ENCODE peak calls at places on chromosomes 5 and 9, in nine cellular contexts. T, C, D, Z, H, Q, J, U and M are unnamed samples.

GRCh38 chr9:124259273-124260078 is 1.7 kb downstream of the NEK6 start:
- DNase-seq in T (no peak), C (no peak), D (peak; percentile 94), Z (no peak), H (peak; percentile 53), Q (peak; percentile 76), J (peak; percentile 83), U (peak; percentile 81), M (no peak)

GRCh38 chr5:170483701-170484458 is 19.9 kb upstream of the KCNIP1 start:
- DNase-seq in T (no peak), C (no peak), D (peak; percentile 40), Z (no peak), H (no peak), Q (peak; percentile 74), J (no peak), U (no peak), M (no peak)

GRCh38 chr9:115548826-115549225 is 430.9 kb upstream of the TNC start:
- DNase-seq in T (peak; percentile 9), C (no peak), D (peak; percentile 24), Z (no peak), H (no peak), Q (no peak), J (no peak), U (no peak), M (no peak)

GRCh38 chr9:13904746-13905145 is 409.2 kb downstream of the NFIB start:
- DNase-seq in T (no peak), C (no peak), D (no peak), Z (no peak), H (no peak), Q (no peak), J (no peak), U (no peak), M (no peak)

GRCh38 chr5:72485366-72486052 is 21.7 kb downstream of the ZNF366 start:
- DNase-seq in T (no peak), C (no peak), D (no peak), Z (no peak), H (peak; percentile 15), Q (no peak), J (no peak), U (no peak), M (no peak)

GRCh38 chr5:1105350-1106265 is 6.3 kb downstream of the SLC12A7 start:
- DNase-seq in T (no peak), C (peak; percentile 51), D (no peak), Z (no peak), H (peak; percentile 81), Q (peak; percentile 56), J (no peak), U (no peak), M (no peak)

GRCh38 chr9:22112870-22113846 is 104.1 kb upstream of the CDKN2B start:
- DNase-seq in T (no peak), C (no peak), D (no peak), Z (no peak), H (no peak), Q (no peak), J (no peak), U (no peak), M (no peak)

GRCh38 chr9:100589582-100589981 is 11.7 kb downstream of the CAVIN4 start:
- DNase-seq in T (no peak), C (no peak), D (peak; percentile 65), Z (no peak), H (no peak), Q (no peak), J (no peak), U (no peak), M (no peak)

GRCh38 chr5:156934450-156935211 is 28.4 kb downstream of the TIMD4 start:
- DNase-seq in T (no peak), C (peak; percentile 20), D (peak; percentile 8), Z (peak; percentile 54), H (peak; percentile 36), Q (peak; percentile 52), J (peak; percentile 23), U (peak; percentile 15), M (no peak)

GRCh38 chr5:123808841-123809240 is 296.9 kb downstream of the CSNK1G3 start:
- DNase-seq in T (no peak), C (no peak), D (no peak), Z (no peak), H (no peak), Q (no peak), J (no peak), U (no peak), M (no peak)

GRCh38 chr5:81749562-81750307 is 1.2 kb downstream of the SSBP2 start:
- DNase-seq in T (no peak), C (peak; percentile 25), D (peak; percentile 42), Z (peak; percentile 54), H (peak; percentile 75), Q (peak; percentile 44), J (no peak), U (peak; percentile 54), M (peak; percentile 83)

GRCh38 chr9:84846501-84847323 is 177.2 kb downstream of the NTRK2 start:
- DNase-seq in T (no peak), C (no peak), D (no peak), Z (no peak), H (no peak), Q (no peak), J (no peak), U (no peak), M (no peak)

GRCh38 chr5:994272-994607 is 14.4 kb upstream of the NKD2 start:
- DNase-seq in T (no peak), C (no peak), D (no peak), Z (no peak), H (no peak), Q (no peak), J (no peak), U (no peak), M (peak; percentile 52)

GRCh38 chr9:38066907-38067610 is 2.0 kb downstream of the SHB start:
- DNase-seq in T (no peak), C (no peak), D (peak; percentile 50), Z (peak; percentile 28), H (peak; percentile 61), Q (no peak), J (peak; percentile 26), U (peak; percentile 37), M (no peak)

GRCh38 chr9:137136926-137137607 is 1.9 kb upstream of the GRIN1 start:
- DNase-seq in T (no peak), C (no peak), D (no peak), Z (peak; percentile 56), H (peak; percentile 49), Q (no peak), J (no peak), U (no peak), M (no peak)

GRCh38 chr9:69130456-69131441 is 43.3 kb upstream of the TJP2 start:
- DNase-seq in T (peak; percentile 68), C (no peak), D (peak; percentile 94), Z (no peak), H (no peak), Q (peak; percentile 11), J (peak; percentile 64), U (no peak), M (peak; percentile 75)